ENCODE peak calls at places on chromosome 11, in four cellular contexts. C is prostate gland, G is GM23338, V is aorta. Y is an unnamed sample. For H3K36me3, the result is how much of the 10 kb centered on the place peaks cover.

GRCh38 chr11:61783717-61784505 is 8.5 kb downstream of the TMEM258 start:
- DNase-seq in C (no peak), G (no peak), V (no peak), Y (peak)

GRCh38 chr11:109521571-109522086 is 99.6 kb downstream of the C11orf87 start:
- DNase-seq in C (no peak), G (no peak), V (no peak), Y (no peak)

GRCh38 chr11:121086866-121087265 is 14.2 kb upstream of the TECTA start:
- DNase-seq in C (no peak), G (no peak), V (no peak), Y (no peak)

GRCh38 chr11:10293423-10294288 is at the start of gene SBF2:
- DNase-seq in C (peak), G (peak), V (peak), Y (peak)

GRCh38 chr11:30346068-30346688 is 23.3 kb downstream of the ARL14EP start:
- DNase-seq in C (peak), G (peak), V (no peak), Y (peak)

GRCh38 chr11:13055200-13055599 is 46.1 kb downstream of the RASSF10 start:
- DNase-seq in C (no peak), G (no peak), V (no peak), Y (no peak)

GRCh38 chr11:131186629-131187075 is 183.8 kb upstream of the NTM start:
- DNase-seq in C (no peak), G (peak), V (no peak), Y (no peak)

GRCh38 chr11:92794783-92795182 is 174.7 kb upstream of the MTNR1B start:
- DNase-seq in C (no peak), G (no peak), V (no peak), Y (no peak)

GRCh38 chr11:111512296-111513239 is at the start of gene BTG4:
- DNase-seq in C (no peak), G (peak), V (peak), Y (peak)

GRCh38 chr11:96177132-96177531 is 165.9 kb downstream of the MAML2 start:
- DNase-seq in C (no peak), G (no peak), V (no peak), Y (no peak)

GRCh38 chr11:96173906-96174305 is 169.1 kb downstream of the MAML2 start:
- DNase-seq in C (no peak), G (no peak), V (no peak), Y (no peak)

GRCh38 chr11:96169250-96169649 is 173.7 kb downstream of the MAML2 start:
- DNase-seq in C (no peak), G (no peak), V (no peak), Y (no peak)

GRCh38 chr11:96178014-96178745 is 164.8 kb downstream of the MAML2 start:
- DNase-seq in C (no peak), G (no peak), V (no peak), Y (no peak)

GRCh38 chr11:96173424-96173823 is 169.6 kb downstream of the MAML2 start:
- DNase-seq in C (no peak), G (no peak), V (no peak), Y (no peak)
- H3K4me3 ChIP-seq in C (no peak), G (no peak), V (no peak), Y (no peak)

GRCh38 chr11:117998664-117999353 is 12.6 kb downstream of the IL10RA start:
- DNase-seq in C (no peak), G (no peak), V (no peak), Y (no peak)
- H3K36me3 ChIP-seq in C (under half), G (under half), V (under half), Y (under half)

GRCh38 chr11:63501236-63501635 is 4.6 kb upstream of the LGALS12 start:
- DNase-seq in C (no peak), G (no peak), V (no peak), Y (no peak)

GRCh38 chr11:63504054-63504453 is 1.8 kb upstream of the LGALS12 start:
- DNase-seq in C (no peak), G (peak), V (no peak), Y (peak)

GRCh38 chr11:63499874-63500273 is 6.0 kb upstream of the LGALS12 start:
- DNase-seq in C (no peak), G (no peak), V (no peak), Y (no peak)

GRCh38 chr11:63503492-63503891 is 2.4 kb upstream of the LGALS12 start:
- DNase-seq in C (no peak), G (no peak), V (no peak), Y (no peak)

DNA sequence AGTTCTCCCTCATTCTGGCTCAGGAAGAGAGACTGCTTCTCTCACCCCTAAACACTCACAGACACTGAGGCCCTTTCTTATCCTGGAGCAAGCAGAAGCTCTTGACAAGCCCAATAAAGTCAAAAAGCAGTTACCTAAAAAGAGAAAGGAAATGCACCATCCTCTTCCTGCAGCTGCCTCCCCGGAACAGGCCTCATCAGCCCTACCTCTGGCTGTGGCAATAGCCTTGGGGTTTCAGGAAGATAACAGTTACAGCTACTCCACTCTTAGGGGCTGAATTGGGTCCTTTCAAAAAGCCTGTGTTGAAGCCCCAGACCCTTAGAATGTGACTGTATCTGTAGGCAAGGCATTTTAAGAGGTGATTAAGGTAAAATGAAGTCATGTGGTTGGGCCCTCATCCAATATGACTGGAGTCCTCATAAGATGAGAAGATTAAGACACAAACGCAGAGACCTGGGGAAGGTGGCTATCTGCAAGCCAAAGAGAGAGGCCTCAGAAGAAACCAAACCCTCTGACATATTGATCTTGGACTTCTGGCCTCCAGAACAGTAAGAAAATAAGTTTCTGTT is 3.5 kb upstream of the LGALS12 start:
- DNase-seq in C (no peak), G (no peak), V (no peak), Y (no peak)
- H3K4me3 ChIP-seq in C (no peak), G (no peak), V (no peak), Y (no peak)

DNA sequence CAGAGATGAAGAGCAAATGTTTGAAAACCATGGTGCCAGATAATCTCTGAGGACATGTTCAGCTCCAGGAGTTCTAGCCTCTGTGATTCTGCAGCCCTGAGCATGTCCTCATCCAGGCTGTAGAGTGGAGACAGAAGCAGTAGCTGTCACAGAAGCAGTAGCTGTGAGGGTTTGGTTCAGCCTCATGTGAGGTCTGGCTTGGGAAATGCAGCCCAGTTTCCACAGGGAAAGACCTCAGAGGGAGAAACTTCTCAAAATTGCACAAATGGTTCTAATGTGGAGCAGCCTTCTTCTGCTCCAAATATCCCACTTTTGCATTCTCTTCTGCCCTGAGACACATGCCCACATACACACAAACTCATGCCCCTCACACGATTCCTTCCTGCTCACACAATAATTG is 48.4 kb downstream of the DBX1 start:
- DNase-seq in C (no peak), G (no peak), V (no peak), Y (no peak)
- H3K36me3 ChIP-seq in C (under half), G (under half), V (under half), Y (under half)

Y was measured in H7.